ENCODE peak calls at places on chromosomes 4 and X, in eight cellular contexts. One of them, this sample, is unnamed.
A peak's percentile ranks its signal among the peaks of the same experiment; 100 is the strongest.

GRCh38 chrX:42691196-42691595 is 86.8 kb downstream of the PPP1R2C start:
- DNase-seq in lower lobe of right lung: no peak
- DNase-seq in transverse colon: no peak
- DNase-seq in pancreas: no peak
- DNase-seq in thyroid gland: no peak
- DNase-seq in ascending aorta: no peak
- DNase-seq in cardiac muscle cell: no peak
- DNase-seq in psoas muscle: no peak
- DNase-seq in this sample: no peak

GRCh38 chr4:184416913-184417734 is 57.2 kb downstream of the IRF2 start:
- DNase-seq in lower lobe of right lung: no peak
- DNase-seq in transverse colon: peak; percentile 39
- DNase-seq in pancreas: no peak
- DNase-seq in thyroid gland: no peak
- DNase-seq in ascending aorta: no peak
- DNase-seq in cardiac muscle cell: no peak
- DNase-seq in psoas muscle: no peak
- DNase-seq in this sample: no peak

GRCh38 chrX:144214651-144215050 is 330.8 kb downstream of the UBE2NL start:
- DNase-seq in lower lobe of right lung: no peak
- DNase-seq in transverse colon: no peak
- DNase-seq in pancreas: no peak
- DNase-seq in thyroid gland: no peak
- DNase-seq in ascending aorta: no peak
- DNase-seq in cardiac muscle cell: no peak
- DNase-seq in psoas muscle: no peak
- DNase-seq in this sample: no peak

GRCh38 chr4:186826866-186827541 is 103.3 kb upstream of the FAT1 start:
- DNase-seq in lower lobe of right lung: no peak
- DNase-seq in transverse colon: no peak
- DNase-seq in pancreas: no peak
- DNase-seq in thyroid gland: no peak
- DNase-seq in ascending aorta: no peak
- DNase-seq in cardiac muscle cell: no peak
- DNase-seq in psoas muscle: no peak
- DNase-seq in this sample: no peak

GRCh38 chr4:113893546-113893945 is 85.9 kb downstream of the ARSJ start:
- DNase-seq in lower lobe of right lung: no peak
- DNase-seq in transverse colon: no peak
- DNase-seq in pancreas: no peak
- DNase-seq in thyroid gland: no peak
- DNase-seq in ascending aorta: no peak
- DNase-seq in cardiac muscle cell: no peak
- DNase-seq in psoas muscle: no peak
- DNase-seq in this sample: no peak

GRCh38 chrX:39764441-39764914 is 333.3 kb downstream of the BCOR start:
- DNase-seq in lower lobe of right lung: no peak
- DNase-seq in transverse colon: no peak
- DNase-seq in pancreas: no peak
- DNase-seq in thyroid gland: no peak
- DNase-seq in ascending aorta: no peak
- DNase-seq in cardiac muscle cell: no peak
- DNase-seq in psoas muscle: no peak
- DNase-seq in this sample: no peak

GRCh38 chr4:119962631-119963030 is 104.0 kb downstream of the MAD2L1 start:
- DNase-seq in lower lobe of right lung: no peak
- DNase-seq in transverse colon: no peak
- DNase-seq in pancreas: no peak
- DNase-seq in thyroid gland: no peak
- DNase-seq in ascending aorta: no peak
- DNase-seq in cardiac muscle cell: no peak
- DNase-seq in psoas muscle: no peak
- DNase-seq in this sample: no peak

GRCh38 chr4:22129454-22130075 is 181.0 kb upstream of the KCNIP4 start:
- DNase-seq in lower lobe of right lung: no peak
- DNase-seq in transverse colon: peak; percentile 22
- DNase-seq in pancreas: no peak
- DNase-seq in thyroid gland: peak; percentile 10
- DNase-seq in ascending aorta: no peak
- DNase-seq in cardiac muscle cell: peak; percentile 63
- DNase-seq in psoas muscle: no peak
- DNase-seq in this sample: no peak

GRCh38 chr4:20394471-20394870 is 142.8 kb downstream of the SLIT2 start:
- DNase-seq in lower lobe of right lung: no peak
- DNase-seq in transverse colon: no peak
- DNase-seq in pancreas: no peak
- DNase-seq in thyroid gland: no peak
- DNase-seq in ascending aorta: no peak
- DNase-seq in cardiac muscle cell: no peak
- DNase-seq in psoas muscle: no peak
- DNase-seq in this sample: no peak

GRCh38 chr4:150315691-150316090 is 237.4 kb downstream of the DCLK2 start:
- DNase-seq in lower lobe of right lung: no peak
- DNase-seq in transverse colon: no peak
- DNase-seq in pancreas: no peak
- DNase-seq in thyroid gland: no peak
- DNase-seq in ascending aorta: no peak
- DNase-seq in cardiac muscle cell: no peak
- DNase-seq in psoas muscle: no peak
- DNase-seq in this sample: no peak

GRCh38 chr4:84804126-84804525 is 162.4 kb downstream of the WDFY3 start:
- DNase-seq in lower lobe of right lung: no peak
- DNase-seq in transverse colon: no peak
- DNase-seq in pancreas: no peak
- DNase-seq in thyroid gland: no peak
- DNase-seq in ascending aorta: no peak
- DNase-seq in cardiac muscle cell: no peak
- DNase-seq in psoas muscle: no peak
- DNase-seq in this sample: no peak

DNA sequence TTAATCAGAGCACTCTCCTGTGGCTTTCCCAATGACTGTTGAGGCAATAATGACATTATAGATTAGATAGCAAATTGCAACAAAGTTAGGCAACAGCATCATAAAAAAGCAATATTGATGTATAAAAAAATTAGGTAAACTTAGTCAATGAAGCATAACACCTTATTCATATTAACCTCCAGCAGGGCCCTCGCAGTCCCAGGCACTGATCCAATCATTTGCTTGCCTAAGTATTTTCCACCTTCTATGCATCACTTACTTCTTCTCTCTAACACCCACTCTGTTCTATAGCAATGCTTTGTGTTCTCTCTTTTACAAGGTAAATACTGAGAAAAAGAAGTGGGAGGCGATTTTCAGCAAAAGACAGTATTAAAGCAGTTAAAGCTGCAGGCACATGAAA is 833.5 kb upstream of the ADGRL3 start:
- DNase-seq in lower lobe of right lung: no peak
- DNase-seq in transverse colon: no peak
- DNase-seq in pancreas: no peak
- DNase-seq in thyroid gland: no peak
- DNase-seq in ascending aorta: no peak
- DNase-seq in cardiac muscle cell: no peak
- DNase-seq in psoas muscle: no peak
- DNase-seq in this sample: no peak
- H3K4me1 ChIP-seq in lower lobe of right lung: no peaks in the 10 kb centered on the region
- H3K4me1 ChIP-seq in transverse colon: no peaks in the 10 kb centered on the region
- H3K4me1 ChIP-seq in pancreas: no peaks in the 10 kb centered on the region
- H3K4me1 ChIP-seq in thyroid gland: no peaks in the 10 kb centered on the region
- H3K4me1 ChIP-seq in ascending aorta: no peaks in the 10 kb centered on the region
- H3K4me1 ChIP-seq in cardiac muscle cell: no peaks in the 10 kb centered on the region
- H3K4me1 ChIP-seq in psoas muscle: no peaks in the 10 kb centered on the region
- H3K4me1 ChIP-seq in this sample: no peaks in the 10 kb centered on the region

DNA sequence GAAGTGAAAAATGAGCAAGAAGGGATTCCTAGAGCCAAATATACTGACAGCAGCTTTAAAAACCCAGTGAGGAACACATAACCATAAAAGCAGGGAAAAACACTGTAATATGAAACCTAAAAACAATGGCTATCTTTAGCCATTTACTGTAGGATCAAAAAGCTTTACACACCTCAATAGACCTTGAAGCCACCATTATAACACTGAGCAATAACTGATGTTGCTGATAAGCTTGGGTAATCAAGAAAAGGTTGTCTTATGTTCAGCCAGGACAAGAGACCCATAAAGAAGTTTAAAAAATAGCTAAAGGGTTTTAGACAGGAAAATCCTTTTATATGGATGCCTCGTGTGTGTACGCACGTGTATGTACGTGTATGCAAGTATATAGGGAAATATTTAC is 16.9 kb downstream of the GATB start:
- DNase-seq in lower lobe of right lung: no peak
- DNase-seq in transverse colon: no peak
- DNase-seq in pancreas: no peak
- DNase-seq in thyroid gland: no peak
- DNase-seq in ascending aorta: no peak
- DNase-seq in cardiac muscle cell: no peak
- DNase-seq in psoas muscle: no peak
- DNase-seq in this sample: no peak
- H3K27ac ChIP-seq in lower lobe of right lung: no peak overlapping the region
- H3K27ac ChIP-seq in transverse colon: no peak overlapping the region
- H3K27ac ChIP-seq in pancreas: no peak overlapping the region
- H3K27ac ChIP-seq in thyroid gland: no peak overlapping the region
- H3K27ac ChIP-seq in ascending aorta: no peak overlapping the region
- H3K27ac ChIP-seq in cardiac muscle cell: no peak overlapping the region
- H3K27ac ChIP-seq in psoas muscle: no peak overlapping the region
- H3K27ac ChIP-seq in this sample: no peak overlapping the region

DNA sequence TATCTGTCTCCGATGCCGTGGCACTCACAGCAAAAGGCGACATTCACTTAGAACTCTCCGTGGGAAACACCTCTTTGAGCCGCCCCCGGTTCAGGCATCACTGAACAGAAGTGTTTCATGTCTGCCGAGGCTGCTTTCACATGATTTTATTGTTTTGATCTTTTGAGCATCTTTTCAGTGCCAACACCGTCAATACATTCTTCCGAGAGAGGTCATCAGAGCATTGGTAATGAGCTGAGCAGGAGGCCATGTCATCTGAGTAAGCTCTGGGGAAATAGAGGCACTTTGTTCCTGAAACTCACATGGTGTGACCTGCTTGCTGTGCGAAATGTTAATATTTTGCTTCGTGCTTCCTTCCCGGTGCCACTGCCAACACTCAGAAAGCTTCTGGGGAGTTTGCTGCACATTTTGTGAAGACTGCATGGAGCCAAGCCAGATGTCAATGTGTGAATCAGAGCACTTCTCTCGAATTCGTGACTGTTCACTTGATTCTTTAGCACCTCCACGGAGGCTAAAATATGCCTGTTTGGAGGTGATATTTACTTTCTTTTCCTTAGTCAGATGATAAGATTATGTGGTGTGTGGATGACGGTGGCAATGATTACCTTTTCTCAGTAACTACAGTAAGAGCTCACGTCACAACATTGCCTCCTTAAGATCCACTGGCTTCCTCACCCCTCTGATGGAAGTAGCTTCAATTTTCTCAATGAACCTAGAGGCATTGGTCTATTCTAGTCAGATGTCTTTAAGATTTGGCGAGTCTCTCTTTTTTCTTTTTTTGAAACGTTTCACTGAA is 222.3 kb upstream of the HS3ST1 start:
- DNase-seq in lower lobe of right lung: no peak
- DNase-seq in transverse colon: no peak
- DNase-seq in pancreas: no peak
- DNase-seq in thyroid gland: peak; percentile 3
- DNase-seq in ascending aorta: no peak
- DNase-seq in cardiac muscle cell: no peak
- DNase-seq in psoas muscle: no peak
- DNase-seq in this sample: no peak
- H3K4me3 ChIP-seq in lower lobe of right lung: no peak overlapping the region
- H3K4me3 ChIP-seq in transverse colon: no peak overlapping the region
- H3K4me3 ChIP-seq in pancreas: no peak overlapping the region
- H3K4me3 ChIP-seq in thyroid gland: no peak overlapping the region
- H3K4me3 ChIP-seq in ascending aorta: no peak overlapping the region
- H3K4me3 ChIP-seq in cardiac muscle cell: no peak overlapping the region
- H3K4me3 ChIP-seq in psoas muscle: no peak overlapping the region
- H3K4me3 ChIP-seq in this sample: peak overlapping the region; percentile 30

DNA sequence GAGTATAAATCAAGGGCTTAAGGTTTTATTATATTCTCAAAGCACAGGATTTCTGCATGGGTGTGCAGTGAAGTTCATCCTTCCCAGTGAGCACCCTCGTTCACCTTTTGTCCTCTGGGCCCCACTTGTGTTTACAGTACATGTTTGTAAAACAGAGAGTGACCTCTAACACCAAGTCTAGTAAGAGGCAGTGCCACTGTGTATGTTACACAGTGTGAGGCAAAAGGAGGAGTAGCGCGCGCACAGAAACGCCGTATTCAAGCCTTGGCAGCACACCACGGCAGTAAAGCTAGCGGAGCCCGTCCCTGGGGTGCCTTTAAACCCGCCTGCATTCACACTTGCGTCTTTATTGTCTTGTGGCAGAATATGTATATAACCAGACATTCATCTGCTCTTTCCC is 51.9 kb downstream of the CCNI start:
- DNase-seq in lower lobe of right lung: no peak
- DNase-seq in transverse colon: no peak
- DNase-seq in pancreas: no peak
- DNase-seq in thyroid gland: no peak
- DNase-seq in ascending aorta: no peak
- DNase-seq in cardiac muscle cell: no peak
- DNase-seq in psoas muscle: no peak
- DNase-seq in this sample: no peak
- H3K4me1 ChIP-seq in lower lobe of right lung: peaks cover 22% of the 10 kb centered on the region
- H3K4me1 ChIP-seq in transverse colon: no peaks in the 10 kb centered on the region
- H3K4me1 ChIP-seq in pancreas: no peaks in the 10 kb centered on the region
- H3K4me1 ChIP-seq in thyroid gland: peaks cover 14% of the 10 kb centered on the region
- H3K4me1 ChIP-seq in ascending aorta: peaks cover 6% of the 10 kb centered on the region
- H3K4me1 ChIP-seq in cardiac muscle cell: peaks cover 7% of the 10 kb centered on the region
- H3K4me1 ChIP-seq in psoas muscle: no peaks in the 10 kb centered on the region
- H3K4me1 ChIP-seq in this sample: peaks cover 20% of the 10 kb centered on the region

GRCh38 chr4:83362492-83363329 is 28.1 kb upstream of the HPSE start:
- DNase-seq in lower lobe of right lung: no peak
- DNase-seq in transverse colon: peak; percentile 19
- DNase-seq in pancreas: no peak
- DNase-seq in thyroid gland: no peak
- DNase-seq in ascending aorta: no peak
- DNase-seq in cardiac muscle cell: no peak
- DNase-seq in psoas muscle: no peak
- DNase-seq in this sample: no peak
- H3K27ac ChIP-seq in lower lobe of right lung: no peak overlapping the region
- H3K27ac ChIP-seq in transverse colon: no peak overlapping the region
- H3K27ac ChIP-seq in pancreas: no peak overlapping the region
- H3K27ac ChIP-seq in thyroid gland: no peak overlapping the region
- H3K27ac ChIP-seq in ascending aorta: no peak overlapping the region
- H3K27ac ChIP-seq in cardiac muscle cell: no peak overlapping the region
- H3K27ac ChIP-seq in psoas muscle: no peak overlapping the region
- H3K27ac ChIP-seq in this sample: no peak overlapping the region

DNA sequence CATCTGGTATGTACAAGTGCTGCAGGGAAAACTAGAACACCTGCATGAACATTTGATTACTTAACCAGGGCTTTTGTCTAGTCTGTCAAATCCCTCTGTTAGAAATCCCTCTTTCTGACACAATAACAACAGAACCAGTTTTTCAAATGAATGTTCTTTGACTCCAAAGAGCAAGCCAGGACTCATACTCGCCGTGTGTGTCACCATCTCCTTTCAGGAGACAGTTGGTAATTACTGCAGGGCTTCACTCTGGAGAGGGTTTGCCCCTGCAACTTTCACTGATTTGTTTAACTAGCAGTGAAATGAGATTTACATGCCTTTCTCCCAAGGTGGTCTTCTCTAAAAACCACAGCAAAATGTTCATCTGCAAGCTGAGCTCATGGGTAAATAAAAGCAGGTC is 143.0 kb upstream of the FAM241A start:
- DNase-seq in lower lobe of right lung: no peak
- DNase-seq in transverse colon: no peak
- DNase-seq in pancreas: no peak
- DNase-seq in thyroid gland: no peak
- DNase-seq in ascending aorta: no peak
- DNase-seq in cardiac muscle cell: no peak
- DNase-seq in psoas muscle: no peak
- DNase-seq in this sample: no peak
- H3K4me3 ChIP-seq in lower lobe of right lung: no peak overlapping the region
- H3K4me3 ChIP-seq in transverse colon: no peak overlapping the region
- H3K4me3 ChIP-seq in pancreas: no peak overlapping the region
- H3K4me3 ChIP-seq in thyroid gland: no peak overlapping the region
- H3K4me3 ChIP-seq in ascending aorta: no peak overlapping the region
- H3K4me3 ChIP-seq in cardiac muscle cell: no peak overlapping the region
- H3K4me3 ChIP-seq in psoas muscle: no peak overlapping the region
- H3K4me3 ChIP-seq in this sample: no peak overlapping the region